ENCODE peak calls at places on chromosome 1, in nine cellular contexts. One of them, this sample, is unnamed.

GRCh38 chr1:226624526-226624925 is 76.0 kb downstream of the STUM start:
- DNase-seq in GM12865: no peak
- DNase-seq in psoas muscle: peak
- DNase-seq in choroid plexus epithelial cell: no peak
- DNase-seq in IMR-90: peak
- DNase-seq in neural progenitor cell: no peak
- DNase-seq in stomach: no peak
- DNase-seq in astrocyte of the spinal cord: no peak
- DNase-seq in heart left ventricle: no peak
- DNase-seq in this sample: no peak

GRCh38 chr1:227449051-227449450 is 114.3 kb upstream of the ZNF678 start:
- DNase-seq in stomach: no peak
- DNase-seq in psoas muscle: no peak
- DNase-seq in neural progenitor cell: peak
- DNase-seq in astrocyte of the spinal cord: no peak
- DNase-seq in choroid plexus epithelial cell: no peak
- DNase-seq in IMR-90: no peak
- DNase-seq in heart left ventricle: no peak
- DNase-seq in GM12865: peak
- DNase-seq in this sample: no peak

GRCh38 chr1:228242313-228242864 is 34.5 kb downstream of the OBSCN start:
- DNase-seq in IMR-90: no peak
- DNase-seq in heart left ventricle: no peak
- DNase-seq in stomach: no peak
- DNase-seq in astrocyte of the spinal cord: no peak
- DNase-seq in GM12865: no peak
- DNase-seq in choroid plexus epithelial cell: no peak
- DNase-seq in neural progenitor cell: no peak
- DNase-seq in psoas muscle: no peak
- DNase-seq in this sample: no peak

GRCh38 chr1:232432313-232432712 is 197.6 kb downstream of the SIPA1L2 start:
- DNase-seq in neural progenitor cell: no peak
- DNase-seq in stomach: no peak
- DNase-seq in psoas muscle: peak
- DNase-seq in IMR-90: no peak
- DNase-seq in heart left ventricle: no peak
- DNase-seq in GM12865: no peak
- DNase-seq in astrocyte of the spinal cord: peak
- DNase-seq in choroid plexus epithelial cell: peak
- DNase-seq in this sample: no peak

GRCh38 chr1:207084701-207085180 is 3.9 kb upstream of the C4BPB start:
- DNase-seq in heart left ventricle: no peak
- DNase-seq in IMR-90: peak
- DNase-seq in GM12865: peak
- DNase-seq in stomach: peak
- DNase-seq in choroid plexus epithelial cell: peak
- DNase-seq in psoas muscle: no peak
- DNase-seq in astrocyte of the spinal cord: peak
- DNase-seq in neural progenitor cell: peak
- DNase-seq in this sample: peak

GRCh38 chr1:147210987-147211386 is 14.2 kb downstream of the FMO5 start:
- DNase-seq in stomach: no peak
- DNase-seq in heart left ventricle: no peak
- DNase-seq in neural progenitor cell: no peak
- DNase-seq in GM12865: no peak
- DNase-seq in psoas muscle: no peak
- DNase-seq in choroid plexus epithelial cell: no peak
- DNase-seq in astrocyte of the spinal cord: no peak
- DNase-seq in IMR-90: no peak
- DNase-seq in this sample: no peak

GRCh38 chr1:247437551-247438535 is 20.1 kb downstream of the OR2B11 start:
- DNase-seq in neural progenitor cell: no peak
- DNase-seq in heart left ventricle: no peak
- DNase-seq in choroid plexus epithelial cell: no peak
- DNase-seq in IMR-90: no peak
- DNase-seq in psoas muscle: no peak
- DNase-seq in GM12865: no peak
- DNase-seq in astrocyte of the spinal cord: no peak
- DNase-seq in stomach: no peak
- DNase-seq in this sample: no peak

GRCh38 chr1:151513626-151514101 is 2.5 kb downstream of the CGN start:
- DNase-seq in psoas muscle: no peak
- DNase-seq in choroid plexus epithelial cell: no peak
- DNase-seq in astrocyte of the spinal cord: no peak
- DNase-seq in IMR-90: peak
- DNase-seq in stomach: peak
- DNase-seq in GM12865: no peak
- DNase-seq in neural progenitor cell: no peak
- DNase-seq in heart left ventricle: no peak
- DNase-seq in this sample: no peak

GRCh38 chr1:48767957-48768510 is 8.7 kb downstream of the BEND5 start:
- DNase-seq in choroid plexus epithelial cell: no peak
- DNase-seq in heart left ventricle: no peak
- DNase-seq in astrocyte of the spinal cord: peak
- DNase-seq in stomach: no peak
- DNase-seq in neural progenitor cell: no peak
- DNase-seq in psoas muscle: no peak
- DNase-seq in IMR-90: peak
- DNase-seq in GM12865: no peak
- DNase-seq in this sample: no peak

GRCh38 chr1:201267481-201268229 is 15.7 kb upstream of the PKP1 start:
- DNase-seq in psoas muscle: no peak
- DNase-seq in astrocyte of the spinal cord: peak
- DNase-seq in GM12865: no peak
- DNase-seq in choroid plexus epithelial cell: peak
- DNase-seq in neural progenitor cell: no peak
- DNase-seq in stomach: peak
- DNase-seq in IMR-90: peak
- DNase-seq in heart left ventricle: no peak
- DNase-seq in this sample: peak

GRCh38 chr1:30409476-30410152 is 313.8 kb downstream of the MATN1 start:
- DNase-seq in psoas muscle: no peak
- DNase-seq in neural progenitor cell: no peak
- DNase-seq in stomach: peak
- DNase-seq in IMR-90: no peak
- DNase-seq in GM12865: no peak
- DNase-seq in astrocyte of the spinal cord: no peak
- DNase-seq in choroid plexus epithelial cell: no peak
- DNase-seq in heart left ventricle: no peak
- DNase-seq in this sample: no peak

GRCh38 chr1:242196914-242197313 is 198.0 kb upstream of the MAP1LC3C start:
- DNase-seq in GM12865: no peak
- DNase-seq in stomach: no peak
- DNase-seq in choroid plexus epithelial cell: no peak
- DNase-seq in astrocyte of the spinal cord: no peak
- DNase-seq in neural progenitor cell: no peak
- DNase-seq in heart left ventricle: no peak
- DNase-seq in psoas muscle: no peak
- DNase-seq in IMR-90: no peak
- DNase-seq in this sample: no peak

GRCh38 chr1:118982816-118983557 is 5.2 kb downstream of the TBX15 start:
- DNase-seq in astrocyte of the spinal cord: no peak
- DNase-seq in IMR-90: no peak
- DNase-seq in heart left ventricle: no peak
- DNase-seq in stomach: no peak
- DNase-seq in choroid plexus epithelial cell: no peak
- DNase-seq in psoas muscle: no peak
- DNase-seq in GM12865: no peak
- DNase-seq in neural progenitor cell: no peak
- DNase-seq in this sample: no peak

GRCh38 chr1:52556641-52557360 is 3.9 kb upstream of the TUT4 start:
- DNase-seq in heart left ventricle: no peak
- DNase-seq in astrocyte of the spinal cord: no peak
- DNase-seq in psoas muscle: no peak
- DNase-seq in choroid plexus epithelial cell: no peak
- DNase-seq in stomach: no peak
- DNase-seq in IMR-90: no peak
- DNase-seq in neural progenitor cell: no peak
- DNase-seq in GM12865: no peak
- DNase-seq in this sample: no peak

GRCh38 chr1:34887593-34887992 is 28.0 kb upstream of the SMIM12 start:
- DNase-seq in GM12865: no peak
- DNase-seq in neural progenitor cell: no peak
- DNase-seq in psoas muscle: no peak
- DNase-seq in stomach: no peak
- DNase-seq in IMR-90: no peak
- DNase-seq in astrocyte of the spinal cord: no peak
- DNase-seq in heart left ventricle: no peak
- DNase-seq in choroid plexus epithelial cell: no peak
- DNase-seq in this sample: no peak

GRCh38 chr1:202017385-202018225 is 7.2 kb downstream of the ELF3 start:
- DNase-seq in heart left ventricle: no peak
- DNase-seq in GM12865: no peak
- DNase-seq in psoas muscle: no peak
- DNase-seq in choroid plexus epithelial cell: no peak
- DNase-seq in astrocyte of the spinal cord: no peak
- DNase-seq in neural progenitor cell: peak
- DNase-seq in IMR-90: no peak
- DNase-seq in stomach: peak
- DNase-seq in this sample: no peak

GRCh38 chr1:88375977-88376376 is 308.1 kb upstream of the PKN2 start:
- DNase-seq in IMR-90: no peak
- DNase-seq in psoas muscle: no peak
- DNase-seq in neural progenitor cell: no peak
- DNase-seq in heart left ventricle: no peak
- DNase-seq in GM12865: no peak
- DNase-seq in stomach: no peak
- DNase-seq in choroid plexus epithelial cell: no peak
- DNase-seq in astrocyte of the spinal cord: no peak
- DNase-seq in this sample: no peak

DNA sequence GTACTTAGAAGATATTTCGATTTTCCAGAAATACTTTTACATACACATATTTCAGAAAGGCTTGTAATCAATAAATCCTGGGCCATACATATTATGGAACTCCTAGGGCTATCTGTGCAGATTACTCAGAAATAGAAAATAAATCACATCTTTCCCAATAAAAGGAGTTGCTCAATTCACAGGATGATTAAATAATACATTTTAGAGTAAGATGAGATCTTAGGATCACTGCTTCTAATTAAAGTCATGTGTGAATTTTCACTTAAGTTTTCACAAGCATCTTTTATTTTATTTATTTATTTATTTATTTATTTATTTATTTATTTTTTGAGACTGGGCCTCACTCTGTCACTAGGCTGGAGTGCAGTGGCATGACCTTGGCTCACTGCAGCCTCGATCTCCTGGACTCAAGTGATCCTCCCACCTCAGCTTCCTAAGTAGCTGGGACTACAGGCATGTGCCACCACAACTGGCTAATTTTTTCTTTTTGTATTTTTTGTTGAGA is 144.2 kb downstream of the HIVEP3 start:
- DNase-seq in stomach: no peak
- DNase-seq in neural progenitor cell: no peak
- DNase-seq in IMR-90: no peak
- DNase-seq in heart left ventricle: no peak
- DNase-seq in psoas muscle: no peak
- DNase-seq in astrocyte of the spinal cord: no peak
- DNase-seq in choroid plexus epithelial cell: no peak
- DNase-seq in GM12865: no peak
- DNase-seq in this sample: no peak
- H3K4me3 ChIP-seq in stomach: no peak
- H3K4me3 ChIP-seq in neural progenitor cell: no peak
- H3K4me3 ChIP-seq in IMR-90: no peak
- H3K4me3 ChIP-seq in heart left ventricle: no peak
- H3K4me3 ChIP-seq in psoas muscle: no peak
- H3K4me3 ChIP-seq in astrocyte of the spinal cord: no peak
- H3K4me3 ChIP-seq in choroid plexus epithelial cell: no peak
- H3K4me3 ChIP-seq in GM12865: no peak
- H3K4me3 ChIP-seq in this sample: no peak

GRCh38 chr1:11057477-11057876 is 2.3 kb downstream of the SRM start:
- DNase-seq in neural progenitor cell: no peak
- DNase-seq in IMR-90: no peak
- DNase-seq in stomach: no peak
- DNase-seq in GM12865: no peak
- DNase-seq in choroid plexus epithelial cell: no peak
- DNase-seq in astrocyte of the spinal cord: no peak
- DNase-seq in heart left ventricle: no peak
- DNase-seq in psoas muscle: peak
- DNase-seq in this sample: no peak
- TF ChIP-seq CTCF in neural progenitor cell: no peak
- TF ChIP-seq CTCF in IMR-90: no peak
- TF ChIP-seq CTCF in stomach: no peak
- TF ChIP-seq CTCF in GM12865: no peak
- TF ChIP-seq CTCF in choroid plexus epithelial cell: no peak
- TF ChIP-seq CTCF in astrocyte of the spinal cord: no peak
- TF ChIP-seq CTCF in heart left ventricle: no peak
- TF ChIP-seq CTCF in psoas muscle: no peak
- TF ChIP-seq CTCF in this sample: no peak

DNA sequence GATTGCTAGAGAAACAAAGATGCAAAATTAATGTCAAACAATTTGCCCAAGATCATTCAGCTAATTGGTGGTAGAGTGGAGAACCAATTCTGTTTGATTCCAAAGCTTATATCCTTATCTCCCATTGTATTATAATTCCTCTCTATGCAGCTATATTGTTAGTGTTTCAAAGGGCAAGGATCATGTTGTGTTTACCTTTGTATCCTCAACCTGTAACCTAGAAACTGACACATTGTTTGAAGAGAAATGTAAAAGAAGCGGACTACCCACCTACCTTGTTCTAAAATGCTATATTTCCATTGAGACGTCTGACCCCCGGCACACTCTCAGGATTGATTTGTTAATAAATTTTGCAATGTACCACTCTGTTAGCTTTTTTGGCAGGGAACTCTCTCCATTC is 9.3 kb downstream of the RAVER2 start:
- DNase-seq in IMR-90: no peak
- DNase-seq in heart left ventricle: no peak
- DNase-seq in astrocyte of the spinal cord: no peak
- DNase-seq in choroid plexus epithelial cell: no peak
- DNase-seq in GM12865: no peak
- DNase-seq in stomach: no peak
- DNase-seq in neural progenitor cell: no peak
- DNase-seq in psoas muscle: no peak
- DNase-seq in this sample: no peak
- H3K4me3 ChIP-seq in IMR-90: no peak
- H3K4me3 ChIP-seq in heart left ventricle: no peak
- H3K4me3 ChIP-seq in astrocyte of the spinal cord: no peak
- H3K4me3 ChIP-seq in choroid plexus epithelial cell: no peak
- H3K4me3 ChIP-seq in GM12865: no peak
- H3K4me3 ChIP-seq in stomach: no peak
- H3K4me3 ChIP-seq in neural progenitor cell: no peak
- H3K4me3 ChIP-seq in psoas muscle: no peak
- H3K4me3 ChIP-seq in this sample: no peak

GRCh38 chr1:203713125-203713524 is 51.9 kb upstream of the LAX1 start:
- DNase-seq in stomach: no peak
- DNase-seq in psoas muscle: no peak
- DNase-seq in choroid plexus epithelial cell: no peak
- DNase-seq in GM12865: no peak
- DNase-seq in neural progenitor cell: no peak
- DNase-seq in heart left ventricle: no peak
- DNase-seq in astrocyte of the spinal cord: no peak
- DNase-seq in IMR-90: no peak
- DNase-seq in this sample: no peak

GRCh38 chr1:203717120-203717519 is 47.9 kb upstream of the LAX1 start:
- DNase-seq in IMR-90: no peak
- DNase-seq in GM12865: no peak
- DNase-seq in choroid plexus epithelial cell: no peak
- DNase-seq in neural progenitor cell: no peak
- DNase-seq in astrocyte of the spinal cord: no peak
- DNase-seq in stomach: no peak
- DNase-seq in psoas muscle: no peak
- DNase-seq in heart left ventricle: no peak
- DNase-seq in this sample: no peak

GRCh38 chr1:203706444-203706843 is 58.5 kb upstream of the LAX1 start:
- DNase-seq in IMR-90: peak
- DNase-seq in astrocyte of the spinal cord: no peak
- DNase-seq in choroid plexus epithelial cell: no peak
- DNase-seq in heart left ventricle: no peak
- DNase-seq in neural progenitor cell: no peak
- DNase-seq in GM12865: no peak
- DNase-seq in stomach: no peak
- DNase-seq in psoas muscle: no peak
- DNase-seq in this sample: peak

GRCh38 chr1:203711251-203712007 is 53.6 kb upstream of the LAX1 start:
- DNase-seq in neural progenitor cell: no peak
- DNase-seq in IMR-90: no peak
- DNase-seq in astrocyte of the spinal cord: no peak
- DNase-seq in psoas muscle: no peak
- DNase-seq in stomach: no peak
- DNase-seq in choroid plexus epithelial cell: no peak
- DNase-seq in heart left ventricle: no peak
- DNase-seq in GM12865: no peak
- DNase-seq in this sample: no peak
- TF ChIP-seq CTCF in neural progenitor cell: no peak
- TF ChIP-seq CTCF in IMR-90: no peak
- TF ChIP-seq CTCF in astrocyte of the spinal cord: no peak
- TF ChIP-seq CTCF in psoas muscle: no peak
- TF ChIP-seq CTCF in stomach: no peak
- TF ChIP-seq CTCF in choroid plexus epithelial cell: no peak
- TF ChIP-seq CTCF in heart left ventricle: no peak
- TF ChIP-seq CTCF in GM12865: no peak
- TF ChIP-seq CTCF in this sample: no peak

This sample was measured in fibroblast of the aortic adventitia.